ENCODE peak calls at places on chromosomes 16 and 17, in five cellular contexts. S, O, J, M and K are unnamed samples.

GRCh38 chr17:60493847-60494321 is 32.2 kb downstream of the APPBP2 start:
- DNase-seq in S (no peak), O (no peak), J (no peak), M (peak), K (no peak)

GRCh38 chr17:81160306-81160705 is 5.0 kb upstream of the PVALEF start:
- DNase-seq in S (no peak), O (peak), J (no peak), M (no peak), K (no peak)

GRCh38 chr16:85586360-85587145 is 26.6 kb upstream of the GSE1 start:
- DNase-seq in S (no peak), O (peak), J (no peak), M (peak), K (no peak)

GRCh38 chr17:37182786-37183185 is 193.0 kb upstream of the C17orf78 start:
- DNase-seq in S (no peak), O (no peak), J (no peak), M (peak), K (no peak)

GRCh38 chr17:72119963-72120877 is 600 bp upstream of the SOX9 start:
- DNase-seq in S (no peak), O (peak), J (no peak), M (peak), K (no peak)

GRCh38 chr16:71859751-71860521 is 14.2 kb downstream of the ATXN1L start:
- DNase-seq in S (no peak), O (peak), J (no peak), M (no peak), K (no peak)

GRCh38 chr17:58576679-58577367 is 62.4 kb upstream of the MTMR4 start:
- DNase-seq in S (no peak), O (no peak), J (no peak), M (no peak), K (no peak)

GRCh38 chr17:41785876-41786226 is 660 bp downstream of the JUP start:
- DNase-seq in S (peak), O (peak), J (no peak), M (no peak), K (no peak)

GRCh38 chr16:2497116-2497630 is 16.6 kb upstream of the ATP6V0C start:
- DNase-seq in S (no peak), O (peak), J (no peak), M (no peak), K (no peak)

GRCh38 chr17:67055041-67055443 is 10.7 kb downstream of the CACNG1 start:
- DNase-seq in S (no peak), O (peak), J (no peak), M (no peak), K (no peak)

GRCh38 chr17:59842901-59843652 is 49.7 kb downstream of the TUBD1 start:
- DNase-seq in S (no peak), O (no peak), J (no peak), M (peak), K (no peak)

GRCh38 chr17:19410875-19411291 is at the start of gene RNF112:
- DNase-seq in S (no peak), O (peak), J (no peak), M (peak), K (no peak)

GRCh38 chr17:17609121-17609520 is 17.6 kb upstream of the PEMT start:
- DNase-seq in S (no peak), O (no peak), J (no peak), M (no peak), K (no peak)

DNA sequence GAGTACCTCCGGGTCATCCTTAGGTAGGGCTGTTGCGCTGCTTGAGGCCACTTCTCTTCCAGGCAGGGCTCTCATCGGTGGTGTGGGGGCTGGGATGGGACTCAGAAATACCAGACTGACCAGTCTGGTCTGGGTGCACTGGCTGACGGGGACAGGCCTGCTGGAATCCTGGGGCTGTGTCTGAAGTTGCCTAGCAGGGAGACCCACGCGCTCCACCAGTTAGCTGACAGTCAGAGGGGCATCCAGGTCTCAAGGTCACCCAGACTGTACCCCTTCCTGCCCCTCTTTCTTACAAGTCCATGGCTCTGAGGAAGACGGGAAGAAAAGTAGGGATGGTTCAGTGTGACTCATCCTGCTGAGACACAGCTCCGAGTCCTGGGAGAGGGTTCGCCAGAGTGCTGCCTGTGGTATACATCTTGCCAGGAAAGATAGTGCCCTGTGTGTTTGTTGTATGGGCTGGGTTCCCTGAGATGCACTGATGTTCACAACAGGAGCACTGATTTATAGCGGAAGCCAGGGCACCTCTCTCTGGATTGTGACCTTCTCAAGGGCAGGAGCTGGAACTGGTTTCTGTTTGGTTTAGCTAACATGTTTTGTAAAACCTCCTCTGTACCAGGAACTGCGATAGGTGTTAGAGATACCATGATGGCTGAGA is 97.7 kb downstream of the OR1D5 start:
- DNase-seq in S (no peak), O (no peak), J (no peak), M (peak), K (no peak)
- TF ChIP-seq POLR2A in S (no peak), O (no peak), J (no peak), M (no peak), K (no peak)

GRCh38 chr17:8873801-8874715 is 6.6 kb upstream of the PIK3R6 start:
- DNase-seq in S (no peak), O (no peak), J (no peak), M (no peak), K (no peak)
- TF ChIP-seq POLR2A in S (no peak), O (no peak), J (no peak), M (no peak), K (no peak)

DNA sequence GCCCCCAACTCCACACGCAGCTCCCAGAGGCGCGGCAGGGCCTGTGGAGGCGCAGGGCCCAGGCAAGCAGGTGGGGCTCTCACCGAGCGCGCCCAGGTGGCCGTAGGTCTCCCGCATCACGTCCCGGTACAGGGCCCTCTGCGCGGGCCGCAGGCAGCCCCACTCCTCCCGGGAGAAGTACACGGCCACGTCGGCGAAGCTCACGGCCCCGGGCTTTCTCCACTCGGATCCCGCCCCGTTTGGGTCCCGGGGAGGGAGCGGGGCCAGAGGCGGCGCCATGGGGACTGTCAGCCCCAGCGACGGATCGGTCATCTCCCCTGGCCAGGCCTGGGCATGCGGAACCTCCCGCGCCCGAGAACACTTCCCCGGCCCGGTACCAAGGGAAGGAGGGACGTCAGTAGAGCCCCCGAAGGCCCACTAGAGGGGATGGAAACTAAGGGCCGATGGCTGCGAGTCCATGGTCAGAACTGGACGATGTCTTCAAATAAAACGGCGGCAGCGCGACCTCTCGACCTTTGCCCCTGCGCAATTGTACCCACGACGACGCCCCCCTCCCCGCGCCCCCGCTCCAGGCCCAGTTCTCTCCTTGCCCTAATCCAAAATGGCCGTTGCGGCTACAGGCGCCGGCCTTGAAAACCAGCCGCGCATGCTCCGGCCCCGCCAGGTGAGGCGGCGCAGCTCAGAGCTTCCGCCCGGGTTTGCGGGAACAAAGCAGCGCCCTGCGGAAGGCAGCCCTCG is at the start of gene ZNF747:
- DNase-seq in S (peak), O (peak), J (peak), M (peak), K (peak)
- TF ChIP-seq POLR2A in S (no peak), O (no peak), J (no peak), M (no peak), K (peak)

DNA sequence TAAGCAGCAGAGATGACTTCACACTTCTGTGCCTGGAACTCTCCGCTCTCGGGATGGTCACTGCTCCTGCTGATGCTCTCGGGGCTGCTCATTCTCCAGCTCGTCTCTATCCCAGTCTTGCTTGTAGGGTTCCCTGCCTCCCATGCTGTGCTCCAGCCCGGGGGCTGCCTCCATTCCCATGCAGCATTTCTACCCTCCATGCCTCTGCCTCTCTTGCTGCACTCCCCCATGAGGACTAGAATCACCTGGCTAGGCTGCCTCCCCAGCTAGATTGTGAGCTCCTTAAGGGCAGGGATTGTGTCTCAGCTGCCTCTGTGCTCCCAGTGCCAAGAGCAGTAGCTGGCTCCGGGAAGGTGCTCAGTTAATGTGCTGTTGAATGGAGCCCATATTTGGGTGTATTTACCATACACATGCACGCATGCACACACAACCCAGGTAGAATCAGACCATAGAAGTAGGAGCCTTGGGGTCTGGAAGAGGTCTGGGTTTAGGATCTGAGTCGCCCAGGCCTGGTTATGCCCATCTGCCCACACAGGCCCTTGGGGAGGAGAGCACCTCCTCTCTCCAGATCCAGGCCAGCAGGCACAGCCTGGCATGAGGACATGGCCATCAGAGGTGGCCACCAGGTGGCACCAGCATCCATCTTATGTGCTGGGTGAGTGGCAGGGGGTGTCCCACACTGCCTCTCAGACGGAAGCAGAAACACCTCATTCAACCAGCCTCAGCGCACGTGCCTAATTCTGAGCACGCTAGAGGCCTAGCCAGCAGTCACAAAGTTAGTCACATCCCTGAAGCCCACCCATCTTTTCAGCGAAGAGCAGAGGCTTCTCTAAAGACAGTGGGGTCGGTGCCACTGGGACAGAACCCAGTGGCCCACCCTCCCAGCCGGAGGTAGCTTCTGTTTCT is 9.3 kb downstream of the GIT1 start:
- DNase-seq in S (peak), O (no peak), J (no peak), M (peak), K (peak)
- TF ChIP-seq POLR2A in S (no peak), O (no peak), J (no peak), M (no peak), K (no peak)

GRCh38 chr16:10297341-10298006 is 88.4 kb upstream of the ATF7IP2 start:
- DNase-seq in S (no peak), O (no peak), J (no peak), M (no peak), K (peak)
- TF ChIP-seq POLR2A in S (no peak), O (no peak), J (no peak), M (no peak), K (peak)

DNA sequence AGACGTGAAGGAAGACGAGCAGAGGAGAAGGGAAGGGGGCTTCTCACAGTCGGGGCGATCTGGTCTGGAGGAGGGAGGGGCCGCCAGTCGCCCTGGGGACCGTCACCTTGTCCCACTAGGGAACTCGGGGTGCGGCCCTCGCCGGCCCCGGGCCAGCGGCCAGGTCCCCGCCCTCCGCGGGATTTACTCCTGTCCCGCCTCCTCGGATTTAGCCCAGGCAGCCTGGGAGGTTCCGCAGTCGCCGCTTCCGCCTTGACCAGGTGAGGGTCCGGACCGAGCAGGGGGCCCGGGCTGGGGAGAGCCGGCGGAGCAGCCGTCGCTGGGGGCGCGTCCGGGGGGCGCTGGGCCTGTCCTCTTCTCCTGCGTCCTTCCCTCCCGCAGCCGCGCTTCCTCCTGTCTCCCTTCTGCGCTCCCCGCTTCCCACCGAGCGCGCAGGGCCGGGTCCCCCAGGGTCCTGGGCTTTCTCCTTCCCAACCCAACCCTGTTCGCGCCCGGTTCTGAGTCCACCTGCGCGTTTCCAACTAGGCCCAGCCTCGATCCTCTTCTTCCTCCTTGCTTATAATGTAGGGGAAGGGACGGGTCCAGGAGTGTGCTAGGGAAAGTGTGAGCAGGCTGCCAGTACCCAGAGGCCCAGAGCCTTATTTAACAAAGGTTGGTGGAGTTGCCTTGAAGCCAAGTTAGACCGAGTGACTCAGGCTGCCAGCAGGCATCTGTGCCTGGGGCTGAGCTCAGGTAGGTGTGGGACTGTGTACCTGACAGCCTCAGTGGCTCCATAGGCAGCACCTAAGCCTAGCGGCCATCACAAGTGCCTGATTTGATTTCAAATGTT is at the start of gene TNK1:
- DNase-seq in S (peak), O (peak), J (no peak), M (no peak), K (no peak)
- TF ChIP-seq POLR2A in S (no peak), O (peak), J (no peak), M (no peak), K (no peak)

DNA sequence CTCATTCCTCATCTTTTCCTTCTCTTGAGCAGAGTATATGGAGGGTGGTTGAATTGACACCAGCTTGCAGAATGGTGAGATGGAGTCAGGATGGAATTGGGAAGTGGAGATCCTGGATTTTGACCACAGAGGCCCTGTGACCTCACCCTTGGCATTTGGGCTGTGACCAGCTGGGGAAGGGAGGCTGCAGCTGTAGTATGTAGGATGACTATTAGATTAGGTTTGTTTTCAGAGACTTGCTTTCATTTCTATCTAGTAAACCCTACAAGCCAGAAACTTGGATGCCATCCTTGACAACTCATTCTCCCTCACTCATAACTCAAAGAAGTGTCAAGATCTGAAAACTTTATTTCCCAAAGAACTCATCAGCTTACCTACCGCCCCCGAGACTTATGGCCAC is 5.9 kb downstream of the GNGT2 start:
- DNase-seq in S (no peak), O (no peak), J (no peak), M (peak), K (no peak)
- TF ChIP-seq POLR2A in S (no peak), O (no peak), J (no peak), M (no peak), K (no peak)

DNA sequence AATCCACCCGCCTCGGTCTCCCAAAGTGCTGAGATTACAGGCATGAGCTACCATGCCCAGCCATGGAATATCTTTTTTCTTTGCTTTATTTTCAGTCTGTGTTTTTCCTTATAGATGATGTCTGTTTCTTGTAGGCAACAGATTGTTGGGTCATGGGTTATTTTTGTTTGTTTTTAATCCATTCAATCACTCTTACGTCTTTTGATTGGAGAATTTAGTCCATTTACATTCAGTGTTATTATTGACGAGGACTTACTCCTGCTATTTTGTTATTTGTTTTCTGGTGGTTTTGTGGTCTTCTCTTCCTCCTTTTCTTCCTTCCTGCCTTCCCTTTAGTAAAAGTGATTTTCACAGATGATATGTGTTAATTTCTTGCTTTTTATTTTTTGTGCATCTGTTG is 55.9 kb downstream of the OMG start:
- DNase-seq in S (no peak), O (no peak), J (no peak), M (no peak), K (no peak)
- TF ChIP-seq POLR2A in S (no peak), O (no peak), J (no peak), M (no peak), K (no peak)

GRCh38 chr17:15260376-15261062 is 4.6 kb downstream of the PMP22 start:
- DNase-seq in S (peak), O (peak), J (no peak), M (peak), K (peak)
- TF ChIP-seq POLR2A in S (no peak), O (no peak), J (no peak), M (peak), K (no peak)